ENCODE peak calls at places on chromosomes 13 and 19, in four cellular contexts. A is mucosa of gallbladder, F is C1 segment of cervical spinal cord, S is endothelial cell of umbilical vein. U is an unnamed sample.

GRCh38 chr13:74406439-74406838 is 272.2 kb upstream of the KLF12 start:
- DNase-seq in F (no peak), S (no peak), A (no peak), U (no peak)

GRCh38 chr19:33420821-33421220 is 47.3 kb downstream of the CEBPG start:
- DNase-seq in S (no peak), F (no peak), A (no peak), U (no peak)

GRCh38 chr19:19597809-19598306 is 20.6 kb downstream of the PBX4 start:
- DNase-seq in S (no peak), F (no peak), A (no peak), U (no peak)

GRCh38 chr13:75410207-75410606 is 71.8 kb downstream of the TBC1D4 start:
- DNase-seq in F (no peak), A (no peak), S (no peak), U (no peak)

GRCh38 chr13:113118328-113119021 is 4.1 kb upstream of the F10 start:
- DNase-seq in S (no peak), F (no peak), A (no peak), U (no peak)

GRCh38 chr19:46766569-46767317 is 20.5 kb upstream of the STRN4 start:
- DNase-seq in S (peak), F (no peak), A (no peak), U (no peak)

GRCh38 chr19:45739498-45740439 is 6.5 kb downstream of the MEIOSIN start:
- DNase-seq in S (no peak), A (no peak), F (no peak), U (no peak)

GRCh38 chr19:16030964-16031871 is 45.1 kb upstream of the TPM4 start:
- DNase-seq in A (no peak), S (no peak), F (no peak), U (no peak)

GRCh38 chr13:34255695-34256094 is 437.7 kb downstream of the RFC3 start:
- DNase-seq in F (no peak), S (no peak), A (no peak), U (no peak)

U was measured in anterior cingulate cortex.